ENCODE peak calls at places on chromosomes 16 and 17, in four cellular contexts. I, R, U and B are unnamed samples.
A peak's percentile ranks its signal among the peaks of the same experiment; 100 is the strongest.

GRCh38 chr17:49515196-49515770 is 20.2 kb downstream of the NGFR start:
- DNase-seq in I (peak; percentile 79), R (peak; percentile 80), U (peak; percentile 73), B (peak; percentile 58)

GRCh38 chr17:27807567-27808470 is 7.5 kb upstream of the NOS2 start:
- DNase-seq in I (no peak), R (no peak), U (no peak), B (no peak)

GRCh38 chr17:2210726-2211125 is 92.9 kb downstream of the SMG6 start:
- DNase-seq in I (no peak), R (no peak), U (no peak), B (no peak)

GRCh38 chr17:50708050-50709000 is 611 bp upstream of the ANKRD40 start:
- DNase-seq in I (no peak), R (no peak), U (no peak), B (no peak)

GRCh38 chr16:14539631-14540030 is 90.4 kb downstream of the PARN start:
- DNase-seq in I (no peak), R (no peak), U (no peak), B (no peak)

GRCh38 chr17:57892820-57893595 is 43.2 kb upstream of the MRPS23 start:
- DNase-seq in I (peak; percentile 97), R (no peak), U (peak; percentile 23), B (peak; percentile 37)

GRCh38 chr16:48852955-48853354 is 243.0 kb upstream of the N4BP1 start:
- DNase-seq in I (no peak), R (no peak), U (no peak), B (no peak)

GRCh38 chr17:59508999-59509398 is 56.4 kb upstream of the DHX40 start:
- DNase-seq in I (no peak), R (no peak), U (peak; percentile 41), B (no peak)

GRCh38 chr17:18235743-18236256 is 10.4 kb downstream of the LLGL1 start:
- DNase-seq in I (no peak), R (no peak), U (no peak), B (no peak)

GRCh38 chr17:15456486-15456885 is 10.9 kb downstream of the CDRT4 start:
- DNase-seq in I (no peak), R (no peak), U (no peak), B (no peak)

GRCh38 chr17:3888343-3889171 is 4.3 kb downstream of the CAMKK1 start:
- DNase-seq in I (no peak), R (peak; percentile 83), U (peak; percentile 57), B (peak; percentile 77)

GRCh38 chr17:39782481-39782880 is 44.7 kb downstream of the GRB7 start:
- DNase-seq in I (no peak), R (no peak), U (no peak), B (no peak)

GRCh38 chr16:19242186-19242585 is 43.3 kb upstream of the CLEC19A start:
- DNase-seq in I (no peak), R (no peak), U (no peak), B (no peak)

GRCh38 chr16:19241512-19241911 is 44.0 kb upstream of the CLEC19A start:
- DNase-seq in I (no peak), R (no peak), U (no peak), B (no peak)

GRCh38 chr16:19245326-19245925 is 40.1 kb upstream of the CLEC19A start:
- DNase-seq in I (no peak), R (no peak), U (peak; percentile 16), B (no peak)

GRCh38 chr16:19240494-19240893 is 45.0 kb upstream of the CLEC19A start:
- DNase-seq in I (no peak), R (no peak), U (no peak), B (no peak)

DNA sequence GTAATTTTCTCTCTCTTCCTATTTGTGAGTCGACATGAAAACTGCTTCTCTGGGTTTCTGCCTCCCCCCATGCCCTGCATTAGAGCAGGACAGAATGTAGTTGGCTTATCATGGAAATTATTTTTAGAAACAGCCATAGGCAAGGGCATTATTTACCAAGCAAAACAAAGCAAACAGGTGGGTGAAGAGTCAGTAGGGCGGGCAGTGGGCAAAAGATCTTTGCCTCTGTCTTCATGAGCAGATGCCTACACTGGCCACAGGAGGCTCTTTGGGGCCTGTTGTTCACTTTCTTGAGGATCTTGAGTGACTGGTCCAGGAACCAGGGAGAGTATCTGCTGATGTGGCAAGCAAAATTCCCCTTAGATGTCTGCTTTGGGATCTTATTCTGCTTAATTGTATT is 42.5 kb upstream of the CLEC19A start:
- DNase-seq in I (no peak), R (no peak), U (no peak), B (no peak)
- TF ChIP-seq ELF4 in I (no peak), R (no peak), U (no peak), B (no peak)

DNA sequence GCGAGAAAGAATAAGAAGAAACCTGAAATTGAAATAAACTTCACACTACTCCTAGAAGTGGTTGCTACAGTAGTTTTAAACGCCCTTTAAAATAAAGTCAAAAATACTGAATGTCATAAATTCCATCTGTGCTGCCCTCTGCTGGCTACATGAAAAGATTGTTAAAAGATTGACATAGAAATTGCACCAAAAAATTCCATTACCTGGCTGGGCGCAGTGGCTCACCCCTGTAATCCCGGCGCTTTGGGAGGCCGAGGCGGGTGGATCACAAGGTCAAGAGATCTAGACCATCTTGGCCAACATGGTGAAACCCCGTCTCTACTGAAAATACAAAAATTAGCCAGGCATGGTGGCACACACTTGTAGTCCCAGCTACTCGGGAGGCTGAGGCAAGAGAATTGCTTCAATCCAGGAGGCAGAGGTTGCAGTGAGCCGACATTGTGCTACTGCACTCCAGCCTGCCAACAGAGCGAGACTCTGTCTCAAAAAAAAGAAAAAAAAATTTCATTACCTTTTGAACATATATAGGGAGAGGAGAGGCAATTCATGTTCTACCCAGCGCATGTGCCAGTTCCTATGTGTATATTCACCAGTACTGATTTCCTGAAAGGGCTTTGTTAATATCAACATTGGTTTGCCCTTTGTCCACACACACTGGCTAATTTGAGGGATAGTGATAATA is 36.5 kb downstream of the CYTH1 start:
- DNase-seq in I (peak; percentile 52), R (no peak), U (peak; percentile 28), B (no peak)
- TF ChIP-seq SP1 in I (no peak), R (no peak), U (no peak), B (no peak)

DNA sequence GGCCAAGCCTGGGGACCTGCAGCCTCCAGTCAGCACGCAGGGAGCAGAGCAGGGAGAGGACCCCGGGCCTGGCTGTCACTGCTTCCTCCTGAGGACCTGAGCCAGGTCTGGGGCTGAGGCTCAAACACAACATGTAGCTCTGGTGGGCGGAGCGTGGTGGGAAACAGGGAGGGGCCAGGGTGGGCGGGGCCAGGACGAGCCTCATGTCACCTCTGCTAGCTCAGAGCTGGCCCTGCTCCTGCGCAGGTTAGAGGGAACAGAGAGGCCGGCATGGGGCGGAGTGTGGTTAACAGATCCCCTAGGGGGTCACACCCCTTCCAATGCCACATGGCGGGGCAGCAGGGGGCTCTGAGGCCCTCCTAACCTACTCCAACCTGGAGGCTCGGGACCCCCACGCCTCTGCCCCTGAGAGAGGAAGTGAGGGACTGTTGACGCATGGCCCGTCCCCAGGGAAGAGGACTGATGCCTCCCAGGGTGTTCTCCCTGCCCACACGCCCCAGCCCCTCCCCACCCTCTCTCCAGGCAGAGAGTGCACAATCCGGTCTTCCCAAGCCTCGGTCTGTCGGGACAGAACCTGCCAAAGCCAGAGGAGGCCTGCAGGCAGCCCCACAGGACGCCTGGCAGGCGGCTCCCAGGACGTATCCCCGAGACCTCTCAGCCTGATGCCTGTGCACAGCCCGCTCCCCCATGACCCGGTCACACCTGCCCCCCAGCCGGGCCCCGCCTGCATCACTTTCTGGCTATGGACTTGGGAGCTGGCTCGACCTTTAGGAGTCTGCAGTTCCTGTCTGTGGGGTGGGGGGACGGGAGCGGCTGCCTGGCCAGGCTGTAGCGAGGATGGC is 15.2 kb downstream of the PIEZO1 start:
- DNase-seq in I (no peak), R (peak; percentile 88), U (peak; percentile 78), B (peak; percentile 83)
- TF ChIP-seq ELF4 in I (no peak), R (no peak), U (no peak), B (no peak)

GRCh38 chr17:55394357-55395021 is 27.1 kb downstream of the MMD start:
- DNase-seq in I (peak; percentile 96), R (no peak), U (no peak), B (no peak)
- TF ChIP-seq SP1 in I (no peak), R (no peak), U (no peak), B (no peak)

GRCh38 chr16:57518520-57518919 is 17.9 kb downstream of the CCDC102A start:
- DNase-seq in I (no peak), R (no peak), U (peak; percentile 43), B (no peak)
- TF ChIP-seq ELF4 in I (no peak), R (no peak), U (no peak), B (no peak)

GRCh38 chr16:83862661-83863060 is 36.3 kb upstream of the MLYCD start:
- DNase-seq in I (no peak), R (no peak), U (no peak), B (no peak)

GRCh38 chr16:83859265-83859664 is 39.6 kb upstream of the MLYCD start:
- DNase-seq in I (no peak), R (no peak), U (no peak), B (no peak)

DNA sequence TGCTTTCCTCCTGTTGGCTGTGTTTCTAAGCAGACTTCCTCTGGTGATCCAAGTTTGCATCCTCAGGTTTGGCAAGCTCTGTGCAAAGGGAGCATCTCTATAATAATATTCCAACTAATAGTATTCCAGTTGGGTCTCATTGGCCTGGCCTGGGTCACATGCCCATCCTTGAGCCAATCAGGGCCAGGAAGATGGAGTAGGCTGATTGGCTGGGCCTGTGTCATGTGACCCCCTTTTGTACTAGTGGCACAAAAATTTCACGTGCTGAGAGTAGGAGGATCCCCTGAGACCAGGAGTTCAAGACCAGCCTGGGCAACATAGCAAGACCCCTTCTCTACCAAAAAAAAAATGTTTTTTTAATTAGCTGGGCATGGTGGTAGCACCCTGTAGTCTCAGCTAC is 35.2 kb upstream of the MLYCD start:
- DNase-seq in I (no peak), R (peak; percentile 55), U (no peak), B (no peak)
- TF ChIP-seq SP1 in I (no peak), R (no peak), U (no peak), B (no peak)

DNA sequence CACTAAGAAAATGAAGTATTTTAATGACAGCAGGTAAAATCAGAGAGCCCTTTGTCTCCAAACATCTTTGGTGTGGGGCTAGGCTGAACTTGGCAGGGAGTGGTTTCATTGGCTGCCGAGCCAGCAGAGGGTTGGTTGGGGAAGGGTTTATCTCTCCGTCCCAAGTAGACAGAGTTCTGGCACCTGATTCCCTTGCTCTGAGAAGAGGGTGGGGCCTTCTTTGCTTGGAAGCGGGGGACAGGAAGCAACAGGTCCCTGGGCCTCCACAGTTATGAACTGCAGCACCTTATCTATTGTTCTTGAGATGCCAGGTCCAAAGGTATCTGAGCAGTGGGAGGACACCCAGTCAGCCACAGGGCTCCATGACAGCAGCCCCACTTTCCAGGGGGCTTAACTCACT is 12.3 kb upstream of the CDH1 start:
- DNase-seq in I (no peak), R (peak; percentile 67), U (no peak), B (no peak)
- TF ChIP-seq ELF4 in I (no peak), R (no peak), U (no peak), B (no peak)

DNA sequence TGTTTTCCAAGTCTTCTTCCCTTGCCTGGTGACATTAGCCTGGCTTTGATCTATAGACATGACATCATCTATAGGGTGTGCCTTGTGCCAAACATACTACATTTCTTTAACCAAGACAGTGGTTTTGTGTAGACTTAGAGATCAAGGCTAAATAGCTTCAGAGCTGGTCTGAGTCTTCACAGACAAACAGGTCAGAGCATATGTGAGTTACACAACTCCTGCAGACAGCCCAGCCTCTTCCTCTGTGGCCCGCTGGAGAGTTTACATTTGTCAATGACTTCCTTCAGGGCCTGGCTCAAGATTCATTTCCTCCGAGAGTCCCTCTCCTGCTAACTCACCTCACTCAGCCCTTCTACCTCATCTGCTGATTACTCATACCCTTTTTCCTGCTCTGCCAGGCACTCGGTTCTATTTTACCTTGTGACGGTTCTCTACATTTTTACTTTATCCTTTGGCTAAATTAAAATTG is 73.1 kb upstream of the TANC2 start:
- DNase-seq in I (peak; percentile 20), R (no peak), U (no peak), B (no peak)
- TF ChIP-seq SP1 in I (no peak), R (no peak), U (no peak), B (no peak)